ENCODE peak calls at places on chromosomes 12 and 14, in seven cellular contexts. O, U, H, W, D, R and M are unnamed samples.
A peak's percentile ranks its signal among the peaks of the same experiment; 100 is the strongest.

GRCh38 chr12:3084742-3085141 is 7.6 kb downstream of the TSPAN9 start:
- DNase-seq in O (no peak), U (no peak), H (peak; percentile 37), W (no peak), D (no peak), R (no peak), M (no peak)

GRCh38 chr14:56561586-56561985 is 18.0 kb upstream of the TMEM260 start:
- DNase-seq in O (no peak), U (no peak), H (no peak), W (no peak), D (no peak), R (no peak), M (no peak)

GRCh38 chr12:75444444-75445136 is 36.0 kb upstream of the GLIPR1 start:
- DNase-seq in O (no peak), U (peak; percentile 75), H (no peak), W (no peak), D (peak; percentile 59), R (no peak), M (no peak)

GRCh38 chr12:87363497-87364084 is 665.6 kb downstream of the C12orf50 start:
- DNase-seq in O (no peak), U (peak; percentile 16), H (no peak), W (no peak), D (no peak), R (no peak), M (no peak)

GRCh38 chr14:100884456-100884855 is 19.1 kb downstream of the RTL1 start:
- DNase-seq in O (no peak), U (no peak), H (peak; percentile 5), W (no peak), D (no peak), R (no peak), M (no peak)

GRCh38 chr14:101359221-101360044 is 201.9 kb upstream of the DIO3 start:
- DNase-seq in O (peak; percentile 64), U (no peak), H (peak; percentile 68), W (no peak), D (peak; percentile 34), R (peak; percentile 37), M (peak; percentile 84)

GRCh38 chr12:49507139-49507538 is 31.7 kb upstream of the KCNH3 start:
- DNase-seq in O (no peak), U (peak; percentile 87), H (no peak), W (no peak), D (peak; percentile 87), R (no peak), M (no peak)

GRCh38 chr14:93717968-93718320 is 70.3 kb downstream of the PRIMA1 start:
- DNase-seq in O (no peak), U (no peak), H (no peak), W (no peak), D (no peak), R (no peak), M (no peak)

GRCh38 chr12:81206425-81206824 is 128.5 kb downstream of the ACSS3 start:
- DNase-seq in O (no peak), U (no peak), H (no peak), W (no peak), D (no peak), R (no peak), M (no peak)

GRCh38 chr14:68774771-68775613 is 17.9 kb downstream of the ZFP36L1 start:
- DNase-seq in O (no peak), U (peak; percentile 93), H (no peak), W (no peak), D (no peak), R (no peak), M (no peak)

GRCh38 chr12:24768415-24768814 is 180.5 kb downstream of the BCAT1 start:
- DNase-seq in O (no peak), U (no peak), H (no peak), W (no peak), D (no peak), R (no peak), M (no peak)

GRCh38 chr14:92105845-92106094 is 612 bp downstream of the ATXN3 start:
- DNase-seq in O (peak; percentile 75), U (peak; percentile 41), H (peak; percentile 63), W (no peak), D (peak; percentile 68), R (peak; percentile 64), M (peak; percentile 81)

GRCh38 chr12:72081787-72082186 is 143.1 kb downstream of the TPH2 start:
- DNase-seq in O (no peak), U (no peak), H (no peak), W (no peak), D (peak; percentile 56), R (no peak), M (no peak)

GRCh38 chr14:50001999-50002925 is 109.4 kb downstream of the ARF6 start:
- DNase-seq in O (no peak), U (no peak), H (no peak), W (no peak), D (no peak), R (peak; percentile 48), M (peak; percentile 28)

GRCh38 chr14:96660667-96661066 is 136.5 kb upstream of the VRK1 start:
- DNase-seq in O (no peak), U (no peak), H (no peak), W (no peak), D (no peak), R (no peak), M (no peak)

GRCh38 chr12:125491585-125491984 is 426.4 kb downstream of the AACS start:
- DNase-seq in O (no peak), U (no peak), H (no peak), W (no peak), D (no peak), R (no peak), M (no peak)

GRCh38 chr12:125492354-125493270 is 427.4 kb downstream of the AACS start:
- DNase-seq in O (no peak), U (no peak), H (no peak), W (no peak), D (no peak), R (no peak), M (no peak)

GRCh38 chr12:125493704-125494308 is 428.6 kb downstream of the AACS start:
- DNase-seq in O (no peak), U (no peak), H (no peak), W (no peak), D (no peak), R (no peak), M (no peak)
- H3K27ac ChIP-seq in O (no peak overlapping the region), U (no peak overlapping the region), H (no peak overlapping the region), W (no peak overlapping the region), D (no peak overlapping the region), R (no peak overlapping the region), M (no peak overlapping the region)

GRCh38 chr14:64574370-64575115 is 24.8 kb downstream of the PPP1R36 start:
- DNase-seq in O (no peak), U (no peak), H (no peak), W (no peak), D (no peak), R (no peak), M (no peak)
- H3K4me1 ChIP-seq in O (peaks cover 17% of the 10 kb centered on the region), U (peaks cover under 1% of the 10 kb centered on the region), H (peaks cover 13% of the 10 kb centered on the region), W (peaks cover 11% of the 10 kb centered on the region), D (no peaks in the 10 kb centered on the region), R (no peaks in the 10 kb centered on the region), M (peaks cover 5% of the 10 kb centered on the region)

DNA sequence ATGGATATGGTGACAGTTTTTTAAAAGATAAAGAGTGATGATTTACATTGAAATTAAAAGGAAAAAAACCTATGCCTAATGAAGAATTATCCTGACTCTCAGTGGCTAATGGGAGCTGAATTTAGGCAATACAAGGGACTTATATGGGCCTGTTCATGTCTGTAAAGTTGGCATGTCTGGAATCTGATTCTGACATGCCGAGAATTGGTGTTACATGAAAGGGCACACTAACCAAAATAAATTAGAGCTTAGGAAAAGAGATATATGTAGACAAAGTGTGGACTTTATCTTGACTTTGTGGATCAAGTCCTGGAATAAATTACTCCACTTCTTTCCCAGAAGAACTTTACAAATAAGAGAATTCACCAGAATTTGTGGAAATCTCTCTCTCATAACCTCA is 1.1 kb downstream of the TDG start:
- DNase-seq in O (no peak), U (no peak), H (no peak), W (no peak), D (no peak), R (no peak), M (no peak)
- H3K27ac ChIP-seq in O (peak overlapping the region; percentile 98), U (no peak overlapping the region), H (peak overlapping the region; percentile 95), W (peak overlapping the region; percentile 94), D (peak overlapping the region; percentile 95), R (peak overlapping the region; percentile 87), M (peak overlapping the region; percentile 98)

GRCh38 chr14:105328070-105328677 is 13.6 kb downstream of the PACS2 start:
- DNase-seq in O (no peak), U (no peak), H (no peak), W (no peak), D (no peak), R (no peak), M (no peak)
- H3K4me1 ChIP-seq in O (peaks cover 90% of the 10 kb centered on the region), U (peaks cover 4% of the 10 kb centered on the region), H (peaks cover 94% of the 10 kb centered on the region), W (peaks cover 4% of the 10 kb centered on the region), D (peaks cover 4% of the 10 kb centered on the region), R (no peaks in the 10 kb centered on the region), M (peaks cover 47% of the 10 kb centered on the region)

GRCh38 chr14:75140620-75141019 is 13.8 kb upstream of the NEK9 start:
- DNase-seq in O (no peak), U (no peak), H (no peak), W (no peak), D (no peak), R (no peak), M (no peak)

GRCh38 chr14:75141967-75142366 is 15.1 kb upstream of the NEK9 start:
- DNase-seq in O (no peak), U (peak; percentile 22), H (no peak), W (no peak), D (peak; percentile 50), R (no peak), M (no peak)

GRCh38 chr14:75143761-75144527 is 17.1 kb upstream of the NEK9 start:
- DNase-seq in O (no peak), U (no peak), H (no peak), W (no peak), D (no peak), R (no peak), M (no peak)

GRCh38 chr14:75141062-75141461 is 14.2 kb upstream of the NEK9 start:
- DNase-seq in O (no peak), U (no peak), H (no peak), W (no peak), D (no peak), R (no peak), M (no peak)

DNA sequence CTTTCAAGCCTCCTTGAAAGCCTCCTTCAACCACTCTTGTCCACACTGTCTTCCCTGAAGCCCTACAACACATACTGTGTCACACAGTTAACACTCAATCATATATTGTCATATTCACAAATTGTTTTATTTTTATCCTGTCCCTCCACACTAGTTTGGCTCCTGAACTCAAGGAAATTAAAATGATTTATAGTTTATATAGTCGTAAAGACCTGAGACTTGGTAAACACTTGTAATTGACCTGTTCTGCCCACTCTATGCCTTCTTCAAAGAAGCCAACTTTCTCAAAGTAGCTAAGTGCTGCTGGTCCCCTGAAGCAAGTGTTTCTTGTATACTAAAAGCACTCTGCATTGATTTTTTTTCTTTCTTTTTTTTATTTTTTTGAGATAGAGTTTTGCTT is 15.6 kb upstream of the NEK9 start:
- DNase-seq in O (no peak), U (no peak), H (no peak), W (no peak), D (no peak), R (no peak), M (no peak)
- H3K27ac ChIP-seq in O (peak overlapping the region; percentile 13), U (no peak overlapping the region), H (peak overlapping the region; percentile 39), W (peak overlapping the region; percentile 35), D (no peak overlapping the region), R (peak overlapping the region; percentile 13), M (no peak overlapping the region)

GRCh38 chr12:106188249-106188648 is 49.5 kb upstream of the NUAK1 start:
- DNase-seq in O (no peak), U (no peak), H (no peak), W (no peak), D (no peak), R (no peak), M (no peak)
- H3K4me1 ChIP-seq in O (no peaks in the 10 kb centered on the region), U (no peaks in the 10 kb centered on the region), H (peaks cover 8% of the 10 kb centered on the region), W (no peaks in the 10 kb centered on the region), D (no peaks in the 10 kb centered on the region), R (no peaks in the 10 kb centered on the region), M (no peaks in the 10 kb centered on the region)